ENCODE peak calls at places on chromosome 12, in six cellular contexts. P, D, F, J, V and A are unnamed samples.

GRCh38 chr12:87155616-87156015 is 873.6 kb downstream of the C12orf50 start:
- DNase-seq in V (no peak), J (no peak), F (no peak), P (no peak), D (no peak), A (no peak)

GRCh38 chr12:7059780-7060179 is 738 bp upstream of the C1S start:
- DNase-seq in J (no peak), P (no peak), D (no peak), V (no peak), F (no peak), A (no peak)

GRCh38 chr12:93002278-93003054 is 73.4 kb upstream of the EEA1 start:
- DNase-seq in J (no peak), D (no peak), F (no peak), V (no peak), P (no peak), A (peak; percentile 99)

GRCh38 chr12:6603095-6603567 is 4.0 kb downstream of the CHD4 start:
- DNase-seq in F (no peak), D (no peak), P (peak; percentile 67), V (no peak), J (no peak), A (peak; percentile 13)

GRCh38 chr12:67425394-67425793 is 156.2 kb downstream of the CAND1 start:
- DNase-seq in D (no peak), P (no peak), J (no peak), F (no peak), V (no peak), A (no peak)

GRCh38 chr12:25553083-25553482 is at the start of gene LMNTD1:
- DNase-seq in V (no peak), D (no peak), F (no peak), J (no peak), P (no peak), A (no peak)

GRCh38 chr12:49200882-49201594 is 12.2 kb upstream of the TUBA1A start:
- DNase-seq in F (peak; percentile 70), P (peak; percentile 78), J (no peak), D (peak; percentile 71), V (peak; percentile 17), A (peak; percentile 93)

GRCh38 chr12:48336564-48336963 is 14.2 kb downstream of the ZNF641 start:
- DNase-seq in J (no peak), D (no peak), P (peak; percentile 14), F (no peak), V (no peak), A (no peak)

GRCh38 chr12:132066345-132066685 is 77.8 kb downstream of the DDX51 start:
- DNase-seq in V (peak; percentile 77), P (peak; percentile 92), D (no peak), J (no peak), F (no peak), A (no peak)

DNA sequence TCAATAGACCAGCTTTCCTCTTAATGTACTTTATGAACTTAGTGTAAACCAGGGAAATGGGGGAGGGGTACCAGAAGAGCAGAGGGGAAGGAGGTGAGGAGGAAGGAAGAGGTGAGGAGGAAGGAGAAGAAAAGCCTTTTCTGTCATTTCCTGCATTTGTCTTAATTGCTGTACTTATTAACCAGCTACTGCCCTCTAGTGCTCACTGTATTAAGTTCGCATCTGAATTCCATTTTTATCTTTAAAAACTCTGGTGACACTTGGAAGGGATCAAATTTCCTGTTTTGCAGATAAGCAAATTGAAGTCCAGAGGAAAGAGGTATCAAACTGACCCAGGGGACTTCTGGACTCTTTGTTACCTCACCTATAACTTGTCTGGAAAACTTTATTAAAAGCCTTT is 22.2 kb downstream of the MANSC1 start:
- DNase-seq in P (peak; percentile 72), V (peak; percentile 25), J (peak; percentile 65), F (peak; percentile 43), D (peak; percentile 55), A (peak; percentile 71)
- TF ChIP-seq CTCF in P (peak; percentile 42), V (peak; percentile 76), J (peak; percentile 80), F (peak; percentile 66), D (peak; percentile 92), A (peak; percentile 49)

DNA sequence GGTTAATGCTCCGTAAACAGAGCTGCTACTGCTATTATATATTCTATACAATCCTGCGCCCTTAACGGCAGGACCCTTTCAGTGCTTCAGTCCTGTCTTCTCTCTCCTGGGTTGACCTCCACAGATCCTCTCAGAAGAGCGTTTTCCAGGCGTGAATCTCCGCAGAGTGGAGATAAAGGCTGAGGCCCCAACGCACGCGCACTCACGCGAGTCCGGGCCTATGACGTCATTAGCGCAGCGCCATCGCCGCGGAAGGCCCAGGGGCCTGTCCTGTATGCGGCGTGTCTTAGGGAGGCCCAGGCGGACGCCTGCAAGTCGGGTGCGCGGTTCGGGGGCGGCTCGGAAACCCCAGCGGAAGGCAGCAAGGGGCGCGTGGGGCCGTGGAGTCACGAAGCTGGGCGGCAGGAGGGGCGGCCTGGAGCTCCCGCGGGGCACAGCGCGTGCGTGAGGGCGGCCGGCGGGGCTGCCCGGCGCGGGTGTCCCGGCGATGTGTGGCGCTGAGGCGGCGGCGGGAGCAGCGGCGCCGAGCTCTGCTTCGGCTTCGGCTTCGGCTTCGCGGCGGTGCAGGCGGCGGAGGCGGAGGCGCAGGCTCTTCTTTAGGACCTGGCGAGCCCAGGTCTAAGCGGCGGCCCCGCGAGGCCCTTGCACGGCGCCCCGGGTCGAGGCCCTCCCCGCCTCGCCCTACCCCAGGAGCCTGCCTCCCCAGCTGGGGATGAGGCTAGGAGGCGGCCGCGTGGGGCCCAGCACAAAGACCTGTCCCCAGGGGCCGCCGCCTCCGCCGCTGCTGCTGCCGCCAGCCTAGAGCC is at the start of gene MAPKAPK5:
- DNase-seq in P (peak; percentile 99), D (peak; percentile 97), J (peak; percentile 88), V (peak; percentile 85), F (peak; percentile 96), A (peak; percentile 97)
- TF ChIP-seq POLR2A in P (peak; percentile 96), D (peak; percentile 82), J (peak; percentile 81), V (peak; percentile 92), F (peak; percentile 83), A (peak; percentile 97)

DNA sequence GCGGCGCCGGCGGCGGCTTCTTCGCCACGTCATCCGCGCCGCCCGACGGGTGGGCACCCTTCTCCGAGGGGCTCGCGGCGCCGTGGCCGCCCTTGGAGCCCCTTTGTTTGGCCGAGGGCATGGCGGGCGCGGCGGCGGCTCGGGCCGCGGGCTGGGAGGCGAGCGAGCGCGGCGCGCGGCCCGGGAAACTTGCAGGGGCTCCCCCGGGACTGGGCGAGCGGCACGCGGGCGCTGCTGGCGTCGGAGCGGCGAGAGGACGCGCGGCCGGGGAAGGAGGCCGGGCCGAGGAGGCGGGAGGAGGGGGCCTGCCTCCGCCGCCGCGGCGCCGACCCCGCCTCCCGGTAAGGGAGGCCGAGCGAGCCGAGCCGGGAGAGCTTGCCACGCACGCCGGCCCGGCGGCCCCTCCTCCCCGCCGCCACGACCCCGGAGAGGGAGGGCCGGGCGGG is at the start of gene CKAP4:
- DNase-seq in D (peak; percentile 65), V (no peak), P (peak; percentile 56), F (peak; percentile 69), J (peak; percentile 30), A (peak; percentile 74)
- TF ChIP-seq MYC in D (no peak), V (no peak), P (no peak), F (no peak), J (no peak), A (no peak)

GRCh38 chr12:27221625-27222387 is 22.3 kb upstream of the STK38L start:
- DNase-seq in V (peak; percentile 88), P (peak; percentile 77), J (no peak), F (no peak), D (no peak), A (no peak)
- TF ChIP-seq CTCF in V (peak; percentile 35), P (no peak), J (no peak), F (no peak), D (no peak), A (no peak)

GRCh38 chr12:75508159-75508558 is 3.2 kb downstream of the KRR1 start:
- DNase-seq in D (no peak), V (no peak), F (no peak), J (no peak), P (no peak), A (no peak)

GRCh38 chr12:75505706-75506312 is 5.6 kb downstream of the KRR1 start:
- DNase-seq in V (no peak), J (peak; percentile 9), P (peak; percentile 59), D (no peak), F (no peak), A (peak; percentile 60)

GRCh38 chr12:75509621-75510020 is 1.8 kb downstream of the KRR1 start:
- DNase-seq in F (no peak), J (no peak), V (no peak), D (no peak), P (no peak), A (no peak)

GRCh38 chr12:75511116-75512048 is at the start of gene KRR1:
- DNase-seq in V (peak; percentile 89), D (peak; percentile 84), F (peak; percentile 79), P (peak; percentile 99), J (peak; percentile 98), A (peak; percentile 99)
- TF ChIP-seq POLR2A in V (peak; percentile 77), D (peak; percentile 41), F (peak; percentile 91), P (peak; percentile 72), J (peak; percentile 46), A (peak; percentile 66)

GRCh38 chr12:123991402-123991951 is 18.5 kb downstream of the ZNF664 start:
- DNase-seq in P (no peak), V (no peak), F (no peak), J (no peak), D (no peak), A (no peak)

GRCh38 chr12:123992118-123992825 is 19.3 kb downstream of the ZNF664 start:
- DNase-seq in J (no peak), F (no peak), D (no peak), V (no peak), P (no peak), A (no peak)

GRCh38 chr12:123989753-123990152 is 16.7 kb downstream of the ZNF664 start:
- DNase-seq in D (no peak), V (no peak), P (peak; percentile 41), J (no peak), F (no peak), A (no peak)

GRCh38 chr12:123989168-123989567 is 16.2 kb downstream of the ZNF664 start:
- DNase-seq in V (no peak), D (no peak), F (no peak), J (no peak), P (no peak), A (no peak)

GRCh38 chr12:123990512-123990911 is 17.5 kb downstream of the ZNF664 start:
- DNase-seq in V (no peak), J (no peak), P (peak; percentile 71), D (no peak), F (no peak), A (peak; percentile 12)
- TF ChIP-seq MYC in V (no peak), J (no peak), P (no peak), D (no peak), F (no peak), A (no peak)